ENCODE peak calls at places on chromosomes 2 and 18, in eight cellular contexts. C is Panc1; P is pancreas; J is IMR-90; F is right cardiac atrium; D is naive thymus-derived CD4-positive, alpha-beta T cell; I is HCT116; M is HepG2. T is an unnamed sample.
A peak's percentile ranks its signal among the peaks of the same experiment; 100 is the strongest.

GRCh38 chr2:121755237-121756111 is at the start of gene TSN:
- ATAC-seq in C (peak; percentile 99), P (peak; percentile 100), J (peak; percentile 99), F (peak; percentile 100), D (peak; percentile 99), I (peak; percentile 99), M (peak; percentile 98), T (peak; percentile 100)

GRCh38 chr2:64396551-64396950 is 57.4 kb upstream of the LGALSL start:
- ATAC-seq in C (no peak), P (no peak), J (no peak), F (no peak), D (no peak), I (no peak), M (no peak), T (no peak)

GRCh38 chr2:52613064-52613463 is 1154.5 kb upstream of the CHAC2 start:
- ATAC-seq in C (no peak), P (no peak), J (no peak), F (no peak), D (no peak), I (peak; percentile 53), M (no peak), T (no peak)

GRCh38 chr2:130376433-130377293 is 20.8 kb downstream of the PTPN18 start:
- ATAC-seq in C (no peak), P (no peak), J (no peak), F (no peak), D (no peak), I (no peak), M (peak; percentile 82), T (no peak)

GRCh38 chr2:57696016-57696415 is 350.6 kb upstream of the VRK2 start:
- ATAC-seq in C (no peak), P (no peak), J (no peak), F (no peak), D (no peak), I (peak; percentile 63), M (no peak), T (no peak)

GRCh38 chr18:77376043-77376732 is 126.5 kb downstream of the GALR1 start:
- ATAC-seq in C (no peak), P (peak; percentile 38), J (no peak), F (no peak), D (no peak), I (no peak), M (no peak), T (no peak)

GRCh38 chr2:62314291-62314690 is 118.4 kb downstream of the B3GNT2 start:
- ATAC-seq in C (no peak), P (no peak), J (no peak), F (no peak), D (no peak), I (no peak), M (no peak), T (no peak)

GRCh38 chr2:223062304-223062845 is 10.4 kb downstream of the KCNE4 start:
- ATAC-seq in C (no peak), P (no peak), J (peak; percentile 76), F (no peak), D (no peak), I (no peak), M (no peak), T (no peak)

GRCh38 chr2:105388971-105389381 is 9.9 kb downstream of the FHL2 start:
- ATAC-seq in C (no peak), P (peak; percentile 22), J (peak; percentile 48), F (peak; percentile 25), D (no peak), I (no peak), M (no peak), T (peak; percentile 69)

GRCh38 chr2:118881490-118882129 is 34.2 kb upstream of the EN1 start:
- ATAC-seq in C (peak; percentile 94), P (peak; percentile 98), J (peak; percentile 93), F (peak; percentile 76), D (peak; percentile 83), I (peak; percentile 95), M (peak; percentile 98), T (peak; percentile 57)

GRCh38 chr18:48388478-48388877 is 20.7 kb downstream of the ZBTB7C start:
- ATAC-seq in C (no peak), P (no peak), J (no peak), F (no peak), D (no peak), I (peak; percentile 18), M (no peak), T (peak; percentile 57)

GRCh38 chr18:48387300-48387699 is 21.9 kb downstream of the ZBTB7C start:
- ATAC-seq in C (no peak), P (no peak), J (no peak), F (no peak), D (no peak), I (no peak), M (no peak), T (no peak)

GRCh38 chr18:48390641-48391040 is 18.5 kb downstream of the ZBTB7C start:
- ATAC-seq in C (no peak), P (no peak), J (no peak), F (no peak), D (no peak), I (no peak), M (no peak), T (no peak)

GRCh38 chr18:48385595-48385994 is 23.6 kb downstream of the ZBTB7C start:
- ATAC-seq in C (no peak), P (no peak), J (no peak), F (no peak), D (no peak), I (no peak), M (no peak), T (no peak)
- H3K27me3 ChIP-seq in C (no peaks in the 10 kb centered on the region), P (no peaks in the 10 kb centered on the region), J (peaks cover 10% of the 10 kb centered on the region), F (no peaks in the 10 kb centered on the region), D (no peaks in the 10 kb centered on the region), I (peaks cover 8% of the 10 kb centered on the region), M (peaks cover 1% of the 10 kb centered on the region), T (no peaks in the 10 kb centered on the region)

GRCh38 chr18:3823073-3823472 is 373.1 kb downstream of the TGIF1 start:
- ATAC-seq in C (no peak), P (no peak), J (no peak), F (no peak), D (no peak), I (no peak), M (no peak), T (no peak)
- H3K4me3 ChIP-seq in C (no peak overlapping the region), P (no peak overlapping the region), J (no peak overlapping the region), F (no peak overlapping the region), D (no peak overlapping the region), I (no peak overlapping the region), M (no peak overlapping the region), T (no peak overlapping the region)

GRCh38 chr2:232506713-232507112 is 13.5 kb upstream of the PRSS56 start:
- ATAC-seq in C (no peak), P (no peak), J (no peak), F (no peak), D (no peak), I (no peak), M (peak; percentile 4), T (no peak)
- H3K27ac ChIP-seq in C (no peak overlapping the region), P (no peak overlapping the region), J (no peak overlapping the region), F (no peak overlapping the region), D (no peak overlapping the region), I (no peak overlapping the region), M (no peak overlapping the region), T (no peak overlapping the region)

GRCh38 chr2:1874950-1875349 is 130.6 kb upstream of the PXDN start:
- ATAC-seq in C (no peak), P (no peak), J (no peak), F (no peak), D (no peak), I (no peak), M (no peak), T (no peak)
- H3K27me3 ChIP-seq in C (peaks cover 12% of the 10 kb centered on the region), P (no peaks in the 10 kb centered on the region), J (peaks cover 18% of the 10 kb centered on the region), F (no peaks in the 10 kb centered on the region), D (no peaks in the 10 kb centered on the region), I (peaks cover 49% of the 10 kb centered on the region), M (peaks cover 3% of the 10 kb centered on the region), T (peaks cover 32% of the 10 kb centered on the region)

DNA sequence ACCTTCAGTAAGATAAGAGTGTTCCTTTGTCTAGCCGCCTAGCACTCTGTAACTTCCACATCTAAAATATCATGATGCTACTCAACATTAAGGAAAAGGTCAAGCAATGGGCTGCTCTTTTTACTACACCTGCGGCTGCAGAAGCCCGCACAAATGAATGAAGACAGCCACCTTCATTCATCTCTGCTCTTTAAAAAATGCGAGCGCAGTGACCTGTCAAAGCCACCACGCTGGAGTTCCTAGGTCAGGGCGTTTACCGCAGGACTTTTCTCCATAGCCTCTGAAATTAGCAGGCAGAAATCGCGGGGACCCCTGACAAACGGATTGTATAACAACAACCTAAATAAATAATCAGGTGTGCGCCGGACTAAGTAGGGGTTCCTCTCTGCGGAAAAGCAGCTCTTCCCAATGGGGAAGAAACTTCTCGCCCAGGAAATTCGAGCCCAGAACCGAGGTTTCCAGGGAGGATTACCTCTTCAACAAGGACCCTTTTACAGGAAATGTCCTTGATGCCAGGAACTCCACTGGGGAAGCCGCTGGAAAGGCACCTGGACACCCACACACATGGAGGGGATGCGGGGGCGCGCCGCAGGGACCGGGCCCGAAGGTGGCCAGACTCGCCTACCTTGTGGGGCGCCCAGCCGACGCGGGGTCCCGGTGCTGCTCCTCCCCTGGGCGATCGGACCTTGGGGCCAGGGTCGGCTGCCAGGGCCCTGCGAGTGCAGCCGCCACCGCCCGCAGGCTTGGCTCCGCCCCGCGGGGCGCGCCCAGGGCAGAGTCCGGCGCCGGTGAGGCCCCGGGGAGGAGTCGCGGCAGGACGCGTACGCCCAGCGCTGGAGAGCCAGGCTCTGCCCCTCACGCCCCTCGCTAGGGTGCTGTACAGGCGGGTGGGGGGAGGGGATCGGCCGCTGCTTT is at the start of gene CCDC68:
- ATAC-seq in C (peak; percentile 97), P (peak; percentile 98), J (peak; percentile 75), F (peak; percentile 95), D (no peak), I (peak; percentile 100), M (peak; percentile 100), T (no peak)
- H3K4me3 ChIP-seq in C (peak within 1 kb of the TSS; percentile 55), P (peak within 1 kb of the TSS; percentile 56), J (peak within 1 kb of the TSS; percentile 67), F (peak within 1 kb of the TSS; percentile 66), D (no peak within 1 kb of the TSS), I (peak within 1 kb of the TSS; percentile 77), M (peak within 1 kb of the TSS; percentile 81), T (peak within 1 kb of the TSS; percentile 50)

GRCh38 chr2:42931147-42931817 is 138.9 kb upstream of the HAAO start:
- ATAC-seq in C (peak; percentile 44), P (no peak), J (no peak), F (no peak), D (no peak), I (peak; percentile 65), M (peak; percentile 6), T (no peak)
- H3K27ac ChIP-seq in C (no peak overlapping the region), P (no peak overlapping the region), J (no peak overlapping the region), F (peak overlapping the region; percentile 33), D (no peak overlapping the region), I (no peak overlapping the region), M (no peak overlapping the region), T (peak overlapping the region; percentile 73)